ENCODE peak calls at places on chromosomes 13 and 19, in five cellular contexts. Y is fibroblast of the aortic adventitia, I is endodermal cell, U is AG10803, S is B cell. B is an unnamed sample.

GRCh38 chr13:110225609-110226008 is 81.3 kb downstream of the COL4A1 start:
- DNase-seq in Y (no peak), I (no peak), S (no peak), U (no peak), B (no peak)

GRCh38 chr19:7762719-7763293 is at the start of gene CLEC4M:
- DNase-seq in I (peak), Y (no peak), S (no peak), U (no peak), B (no peak)

GRCh38 chr13:23673867-23674605 is 103.8 kb downstream of the TNFRSF19 start:
- DNase-seq in Y (no peak), S (no peak), U (peak), I (no peak), B (no peak)

GRCh38 chr13:76762731-76763130 is 123.5 kb downstream of the KCTD12 start:
- DNase-seq in S (no peak), I (no peak), Y (peak), U (no peak), B (no peak)

GRCh38 chr19:13051581-13052165 is 51.0 kb downstream of the LYL1 start:
- DNase-seq in U (no peak), S (no peak), I (peak), Y (no peak), B (peak)

GRCh38 chr13:92136449-92137180 is 738.2 kb downstream of the GPC5 start:
- DNase-seq in U (no peak), Y (no peak), S (no peak), I (no peak), B (no peak)

GRCh38 chr13:35630551-35631275 is 154.2 kb upstream of the MAB21L1 start:
- DNase-seq in U (peak), S (no peak), I (peak), Y (peak), B (peak)

GRCh38 chr13:76884167-76884566 is 2.0 kb downstream of the KCTD12 start:
- DNase-seq in Y (peak), U (peak), S (no peak), I (peak), B (peak)

GRCh38 chr13:43072394-43072793 is 49.0 kb downstream of the DNAJC15 start:
- DNase-seq in Y (no peak), U (peak), S (no peak), I (no peak), B (no peak)

GRCh38 chr19:47790398-47790814 is 11.9 kb downstream of the SELENOW start:
- DNase-seq in I (peak), Y (peak), S (peak), U (peak), B (peak)

GRCh38 chr13:25137624-25137892 is 34.5 kb downstream of the AMER2 start:
- DNase-seq in Y (no peak), I (no peak), S (no peak), U (no peak), B (no peak)

GRCh38 chr19:1786668-1787067 is 25.4 kb downstream of the ATP8B3 start:
- DNase-seq in Y (no peak), I (no peak), S (no peak), U (no peak), B (no peak)

GRCh38 chr13:76610819-76611415 is 275.3 kb downstream of the KCTD12 start:
- DNase-seq in I (no peak), U (no peak), S (no peak), Y (peak), B (no peak)

GRCh38 chr13:28718538-28719226 is at the start of gene SLC46A3:
- DNase-seq in I (peak), S (peak), U (peak), Y (peak), B (peak)
- TF ChIP-seq CTCF in I (no peak), S (peak), U (no peak), Y (peak), B (peak)

GRCh38 chr13:21853779-21854178 is 182.9 kb downstream of the FGF9 start:
- DNase-seq in S (no peak), Y (no peak), I (no peak), U (no peak), B (no peak)

GRCh38 chr13:21852043-21852442 is 181.2 kb downstream of the FGF9 start:
- DNase-seq in Y (peak), S (no peak), U (peak), I (no peak), B (no peak)

GRCh38 chr13:21850013-21851006 is 179.4 kb downstream of the FGF9 start:
- DNase-seq in I (no peak), U (peak), S (no peak), Y (peak), B (no peak)

GRCh38 chr13:21846605-21847004 is 175.7 kb downstream of the FGF9 start:
- DNase-seq in Y (no peak), I (no peak), U (no peak), S (no peak), B (no peak)

GRCh38 chr13:21849323-21849722 is 178.4 kb downstream of the FGF9 start:
- DNase-seq in U (peak), I (peak), Y (peak), S (no peak), B (peak)
- TF ChIP-seq CTCF in U (peak), I (peak), Y (no peak), S (peak), B (peak)

DNA sequence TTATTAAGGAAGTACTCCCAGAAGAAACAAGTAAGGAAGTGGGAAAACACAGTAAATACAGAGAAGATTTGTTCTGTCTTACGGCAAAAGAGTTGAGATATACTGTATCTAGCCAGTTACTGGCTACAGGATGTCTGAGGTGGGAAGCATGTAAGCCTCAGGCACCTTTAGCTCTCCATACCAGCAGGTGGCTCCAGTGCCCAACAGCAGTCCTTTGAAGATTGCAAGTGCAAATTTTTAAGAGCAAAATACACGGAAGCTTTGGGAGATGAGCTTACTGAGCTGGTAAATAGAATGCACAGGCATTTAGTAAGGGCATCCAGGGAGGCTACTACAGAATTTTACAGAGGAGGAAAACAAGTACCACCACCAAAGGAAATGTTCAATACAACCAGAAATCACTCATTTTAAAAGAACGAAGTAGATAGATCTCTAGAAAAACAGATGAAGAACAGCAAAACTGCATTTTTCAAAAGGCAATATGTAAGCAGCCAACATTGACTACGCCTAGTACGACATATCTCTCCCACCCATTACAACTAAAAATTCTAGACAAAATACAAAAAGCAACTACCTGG is 57.9 kb upstream of the VSTM2B start:
- DNase-seq in U (peak), S (no peak), Y (peak), I (peak), B (no peak)
- TF ChIP-seq CTCF in U (peak), S (no peak), Y (peak), I (peak), B (peak)

GRCh38 chr19:18487576-18488402 is 34.1 kb downstream of the ELL start:
- DNase-seq in S (no peak), Y (no peak), U (no peak), I (no peak), B (no peak)

GRCh38 chr19:18489627-18490184 is 32.2 kb downstream of the ELL start:
- DNase-seq in U (no peak), S (no peak), I (no peak), Y (no peak), B (no peak)

GRCh38 chr19:18486746-18487145 is 35.1 kb downstream of the ELL start:
- DNase-seq in U (no peak), Y (no peak), I (no peak), S (no peak), B (no peak)

GRCh38 chr19:18488838-18489626 is 32.8 kb downstream of the ELL start:
- DNase-seq in Y (no peak), I (peak), U (no peak), S (no peak), B (no peak)

GRCh38 chr19:18488403-18488723 is 33.5 kb downstream of the ELL start:
- DNase-seq in S (no peak), I (no peak), U (peak), Y (peak), B (no peak)
- TF ChIP-seq CTCF in S (no peak), I (no peak), U (peak), Y (peak), B (no peak)

DNA sequence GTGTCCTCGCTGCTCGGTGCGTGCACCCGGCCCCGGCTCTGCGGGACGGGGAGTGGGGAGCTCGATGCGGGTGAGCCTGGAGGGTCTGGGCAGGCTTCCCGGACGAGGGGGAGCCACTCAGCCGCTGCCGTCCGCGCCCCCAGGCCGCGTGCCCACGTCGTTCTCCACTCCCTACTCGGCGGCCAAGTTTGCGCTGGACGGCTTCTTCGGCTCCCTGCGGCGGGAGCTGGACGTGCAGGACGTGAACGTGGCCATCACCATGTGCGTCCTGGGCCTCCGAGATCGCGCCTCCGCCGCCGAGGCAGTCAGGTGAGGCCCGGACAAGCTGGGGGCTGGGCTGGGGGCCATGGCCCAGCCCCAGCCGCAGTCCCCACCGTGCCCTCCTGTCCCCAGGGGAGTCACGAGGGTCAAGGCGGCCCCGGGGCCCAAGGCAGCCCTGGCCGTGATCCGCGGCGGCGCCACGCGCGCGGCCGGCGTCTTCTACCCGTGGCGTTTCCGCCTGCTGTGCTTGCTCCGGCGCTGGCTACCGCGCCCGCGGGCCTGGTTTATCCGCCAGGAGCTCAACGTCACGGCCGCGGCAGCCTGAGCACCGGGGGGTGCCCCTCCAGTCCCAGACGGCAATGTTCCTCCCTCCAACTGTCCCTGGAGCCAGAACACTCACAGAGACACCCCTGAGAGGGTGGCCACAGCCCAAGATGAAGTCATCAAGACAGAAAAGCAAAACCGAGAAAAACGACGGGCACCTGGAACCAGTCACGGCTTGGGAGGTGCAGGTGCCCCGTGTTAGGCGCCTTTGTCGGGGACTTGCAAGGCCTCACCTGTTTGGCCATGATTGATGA is 2.5 kb upstream of the RPL36 start:
- DNase-seq in I (peak), U (no peak), S (no peak), Y (no peak), B (no peak)
- TF ChIP-seq CTCF in I (peak), U (peak), S (peak), Y (no peak), B (no peak)

B was measured in GM10248.